ENCODE peak calls at places on chromosomes 7 and 10, in eight cellular contexts. E, L, Q, C, F, X, R and V are unnamed samples.

GRCh38 chr10:131710142-131710861 is 190.5 kb upstream of the PPP2R2D start:
- DNase-seq in X (no peak), F (no peak), R (no peak), L (no peak), E (no peak), C (no peak), Q (no peak), V (no peak)

GRCh38 chr10:12202230-12202629 is 6.2 kb downstream of the CDC123 start:
- DNase-seq in E (no peak), X (no peak), C (no peak), L (no peak), R (no peak), F (no peak), Q (no peak), V (no peak)

GRCh38 chr7:95543312-95543711 is 53.0 kb downstream of the PDK4 start:
- DNase-seq in F (no peak), E (no peak), L (no peak), X (no peak), Q (no peak), C (no peak), R (no peak), V (no peak)

GRCh38 chr7:127905491-127906330 is 125.5 kb downstream of the LRRC4 start:
- DNase-seq in L (no peak), R (no peak), F (no peak), E (no peak), X (peak), C (no peak), Q (no peak), V (no peak)

GRCh38 chr7:2281556-2281955 is 32.7 kb downstream of the SNX8 start:
- DNase-seq in Q (no peak), C (peak), R (no peak), F (no peak), E (no peak), X (peak), L (no peak), V (peak)

GRCh38 chr7:120273476-120273975 is 551 bp downstream of the KCND2 start:
- DNase-seq in L (no peak), Q (peak), X (peak), C (peak), E (peak), F (peak), R (no peak), V (peak)

GRCh38 chr7:14717711-14718304 is 184.7 kb downstream of the DGKB start:
- DNase-seq in L (no peak), E (no peak), R (no peak), X (peak), Q (no peak), C (no peak), F (no peak), V (no peak)

GRCh38 chr7:114141415-114141814 is 222.6 kb upstream of the PPP1R3A start:
- DNase-seq in R (no peak), Q (no peak), E (no peak), F (no peak), X (no peak), L (no peak), C (no peak), V (no peak)

GRCh38 chr10:98696516-98696915 is 249.8 kb upstream of the HPS1 start:
- DNase-seq in R (no peak), X (no peak), E (no peak), C (no peak), L (no peak), Q (no peak), F (no peak), V (no peak)

GRCh38 chr10:126956712-126957108 is 51.5 kb downstream of the DOCK1 start:
- DNase-seq in E (no peak), C (no peak), Q (no peak), R (no peak), L (no peak), F (no peak), X (no peak), V (no peak)

GRCh38 chr7:155984609-155985405 is 172.5 kb upstream of the SHH start:
- DNase-seq in R (no peak), C (no peak), E (no peak), L (no peak), F (peak), Q (no peak), X (no peak), V (no peak)

GRCh38 chr7:27187158-27187701 is 2.2 kb upstream of the HOXA11 start:
- DNase-seq in F (no peak), L (no peak), E (no peak), X (peak), C (no peak), Q (no peak), R (no peak), V (no peak)

GRCh38 chr10:101725296-101725695 is 30.3 kb upstream of the FBXW4 start:
- DNase-seq in L (no peak), R (no peak), X (no peak), Q (no peak), F (no peak), E (no peak), C (no peak), V (no peak)

GRCh38 chr7:42478717-42479116 is 241.7 kb upstream of the GLI3 start:
- DNase-seq in L (no peak), X (no peak), E (no peak), F (no peak), R (no peak), Q (no peak), C (peak), V (no peak)

GRCh38 chr10:78692071-78692470 is 376.7 kb upstream of the ZMIZ1 start:
- DNase-seq in E (no peak), L (no peak), Q (no peak), X (no peak), R (no peak), C (no peak), F (no peak), V (no peak)

GRCh38 chr10:3763852-3764625 is 21.0 kb downstream of the KLF6 start:
- DNase-seq in E (no peak), Q (no peak), C (no peak), F (no peak), X (no peak), R (no peak), L (no peak), V (no peak)

GRCh38 chr10:82558208-82558607 is 683.2 kb downstream of the NRG3 start:
- DNase-seq in E (no peak), L (no peak), R (no peak), Q (no peak), C (no peak), X (peak), F (no peak), V (no peak)

GRCh38 chr10:118729641-118730258 is 25.0 kb downstream of the CACUL1 start:
- DNase-seq in F (no peak), R (no peak), Q (no peak), E (peak), C (peak), X (peak), L (no peak), V (no peak)

GRCh38 chr10:13831711-13832110 is 244.9 kb downstream of the PRPF18 start:
- DNase-seq in X (peak), C (no peak), E (peak), R (no peak), Q (no peak), L (no peak), F (no peak), V (no peak)

DNA sequence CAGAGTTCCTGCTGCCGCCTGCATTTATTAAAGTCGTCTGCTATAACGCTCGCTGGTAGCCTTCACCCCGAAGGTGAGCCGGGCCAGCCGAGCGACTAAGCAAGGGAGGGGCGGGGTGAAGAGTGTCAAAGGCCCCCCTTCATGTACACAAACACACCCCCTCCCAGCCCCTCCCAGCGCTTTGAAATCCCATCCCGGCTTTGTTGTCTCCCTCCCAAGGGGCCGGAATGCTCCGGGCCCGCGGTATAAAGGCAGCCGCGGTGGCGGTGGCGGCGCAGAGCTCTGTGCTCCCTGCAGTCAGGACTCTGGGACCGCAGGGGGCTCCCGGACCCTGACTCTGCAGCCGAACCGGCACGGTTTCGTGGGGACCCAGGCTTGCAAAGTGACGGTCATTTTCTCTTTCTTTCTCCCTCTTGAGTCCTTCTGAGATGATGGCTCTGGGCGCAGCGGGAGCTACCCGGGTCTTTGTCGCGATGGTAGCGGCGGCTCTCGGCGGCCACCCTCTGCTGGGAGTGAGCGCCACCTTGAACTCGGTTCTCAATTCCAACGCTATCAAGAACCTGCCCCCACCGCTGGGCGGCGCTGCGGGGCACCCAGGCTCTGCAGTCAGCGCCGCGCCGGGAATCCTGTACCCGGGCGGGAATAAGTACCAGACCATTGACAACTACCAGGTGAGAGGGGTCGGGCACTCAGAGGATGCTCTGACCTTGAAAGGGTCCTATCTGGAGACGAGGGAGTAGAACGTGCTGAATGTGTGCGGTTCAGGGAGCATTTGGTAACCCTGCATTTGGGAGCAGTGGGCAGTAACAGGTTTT is at the start of gene DKK1:
- DNase-seq in L (peak), R (peak), C (peak), X (peak), E (no peak), Q (peak), F (peak), V (no peak)
- TF ChIP-seq POLR2A in L (peak), R (no peak), C (no peak), X (peak), E (no peak), Q (no peak), F (no peak), V (no peak)

DNA sequence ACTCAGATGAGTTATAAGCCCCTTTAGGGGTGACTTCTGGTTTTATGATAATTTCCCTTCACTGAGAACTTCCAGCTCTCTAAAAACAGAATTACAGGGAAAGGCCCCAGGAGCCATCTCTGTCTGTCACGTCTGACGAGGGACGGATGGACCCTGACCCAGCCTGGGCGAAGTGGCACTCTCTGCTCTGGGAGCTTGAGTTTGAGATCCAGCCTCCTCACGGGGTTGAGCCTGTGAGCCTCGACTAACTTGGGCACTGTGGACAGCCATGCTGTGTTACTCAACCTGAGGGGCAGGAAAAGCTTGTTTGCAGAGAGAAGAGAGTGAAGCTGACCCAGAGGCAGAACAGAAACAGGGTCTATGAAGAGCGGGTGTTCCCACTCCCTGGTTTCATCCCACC is 54.6 kb upstream of the MNX1 start:
- DNase-seq in C (no peak), F (no peak), L (no peak), R (no peak), X (no peak), Q (no peak), E (no peak), V (no peak)
- TF ChIP-seq POLR2A in C (no peak), F (no peak), L (no peak), R (no peak), X (no peak), Q (no peak), E (no peak), V (no peak)

DNA sequence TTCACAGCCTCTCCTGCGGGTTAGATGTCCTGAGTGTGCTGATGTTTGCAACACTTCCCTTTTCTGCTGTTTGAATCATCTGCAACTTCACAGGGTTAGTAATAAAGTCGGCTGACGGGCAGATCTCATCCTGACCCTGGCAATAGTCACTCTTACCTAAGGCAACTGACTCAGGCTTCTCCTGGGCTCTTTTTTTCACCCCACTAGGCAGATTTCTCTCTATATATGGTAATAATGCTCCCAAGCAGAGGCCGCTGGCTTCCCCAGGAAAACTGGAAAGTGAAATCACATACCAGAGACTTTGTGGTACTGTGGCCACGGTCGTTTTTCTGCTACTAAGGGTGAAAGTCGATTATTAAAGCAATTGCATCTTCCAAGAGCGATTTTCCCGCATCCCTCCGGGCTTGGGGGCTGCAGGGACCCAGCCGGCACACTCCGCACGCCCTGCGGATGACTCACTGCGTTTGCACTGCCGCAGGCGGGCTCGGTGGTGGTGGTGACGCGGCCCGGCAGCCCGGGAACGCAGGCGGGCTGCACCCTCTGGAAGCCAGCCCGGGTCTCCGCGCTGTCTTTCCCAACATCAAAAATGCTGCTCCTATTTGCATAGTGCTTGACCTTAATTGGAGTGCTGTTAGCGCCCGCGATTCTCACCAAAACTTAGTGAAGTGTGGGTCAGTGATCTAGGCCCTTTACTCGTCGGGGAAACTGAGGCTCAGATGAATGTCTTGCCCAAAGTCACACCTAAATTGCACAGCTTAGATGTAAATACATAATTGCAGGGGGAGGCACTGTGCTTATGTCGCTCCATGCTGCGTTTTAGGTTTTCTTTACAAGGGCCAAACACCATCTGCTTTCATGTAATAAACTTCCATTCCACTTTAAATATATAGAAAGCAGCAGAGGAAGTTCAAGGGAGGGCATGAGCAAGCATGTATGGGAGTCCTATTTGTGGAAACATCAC is 47.6 kb upstream of the ITGB1 start:
- DNase-seq in E (no peak), F (peak), X (peak), L (peak), C (peak), Q (peak), R (peak), V (peak)
- TF ChIP-seq POLR2A in E (no peak), F (peak), X (peak), L (peak), C (peak), Q (peak), R (peak), V (no peak)

GRCh38 chr7:143286522-143286890 is 1.6 kb upstream of the CASP2 start:
- DNase-seq in C (no peak), Q (no peak), L (no peak), R (no peak), F (no peak), E (no peak), X (no peak), V (no peak)

GRCh38 chr7:143288836-143289235 is 685 bp downstream of the CASP2 start:
- DNase-seq in E (no peak), F (no peak), R (no peak), Q (no peak), L (no peak), X (peak), C (no peak), V (no peak)

GRCh38 chr7:143287321-143287934 is 723 bp upstream of the CASP2 start:
- DNase-seq in R (no peak), X (no peak), L (no peak), F (no peak), Q (no peak), C (no peak), E (no peak), V (peak)

GRCh38 chr7:143289421-143289820 is 1.3 kb downstream of the CASP2 start:
- DNase-seq in X (no peak), E (no peak), C (no peak), F (no peak), R (no peak), L (no peak), Q (no peak), V (no peak)

DNA sequence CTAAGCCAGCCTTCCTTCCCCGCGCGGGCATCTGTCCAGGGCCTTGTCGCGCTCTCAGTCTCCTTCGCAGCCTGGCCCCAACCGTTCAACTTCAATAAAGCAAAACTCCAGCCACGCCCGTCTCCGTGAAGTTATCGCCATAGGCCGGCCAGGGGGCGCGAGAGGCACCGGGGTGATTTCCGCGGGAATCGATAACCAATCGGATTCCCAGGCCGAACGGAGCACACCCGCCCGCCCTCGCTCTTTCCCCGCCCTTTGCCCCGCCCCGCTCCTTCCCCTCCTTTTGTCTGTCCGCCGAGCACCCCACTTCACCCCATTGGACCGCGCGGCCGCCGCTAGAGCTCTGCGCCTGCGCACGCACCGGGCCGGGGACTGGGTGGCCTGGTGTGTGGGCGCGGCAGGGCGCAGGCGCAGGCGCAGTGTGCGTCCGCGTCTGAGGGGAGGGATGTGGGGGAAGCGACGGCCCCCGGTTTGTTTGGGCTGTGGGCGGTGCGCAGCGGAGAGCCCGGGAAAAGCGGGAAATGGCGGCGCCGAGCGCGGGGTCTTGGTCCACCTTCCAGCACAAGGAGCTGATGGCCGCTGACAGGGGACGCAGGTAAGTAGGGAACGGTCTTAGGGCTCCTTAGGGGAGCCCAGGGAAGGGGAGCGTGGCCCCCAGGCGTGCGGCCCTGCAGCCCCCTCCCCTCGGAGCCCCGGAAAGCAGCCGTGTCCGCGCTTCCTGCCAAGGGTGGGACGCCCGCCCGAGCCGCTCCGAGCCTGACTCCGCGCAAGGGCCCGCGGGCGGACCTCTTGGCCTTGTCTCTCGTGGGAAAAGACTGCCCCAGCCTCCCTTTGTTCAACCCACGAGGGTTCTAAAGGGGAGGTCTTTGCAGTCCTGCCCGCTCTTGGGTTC is at the start of gene CASP2:
- DNase-seq in F (peak), X (peak), Q (peak), R (peak), L (peak), E (peak), C (peak), V (peak)
- TF ChIP-seq POLR2A in F (peak), X (peak), Q (peak), R (peak), L (peak), E (peak), C (peak), V (peak)

GRCh38 chr7:143263266-143264195 is at the start of gene GSTK1:
- DNase-seq in F (peak), Q (peak), C (peak), X (peak), L (peak), R (peak), E (peak), V (peak)
- TF ChIP-seq POLR2A in F (peak), Q (peak), C (peak), X (peak), L (peak), R (peak), E (peak), V (no peak)

GRCh38 chr7:1045038-1045726 is 836 bp downstream of the GPR146 start:
- DNase-seq in R (no peak), E (no peak), C (no peak), F (no peak), L (no peak), X (no peak), Q (no peak), V (no peak)
- TF ChIP-seq POLR2A in R (no peak), E (no peak), C (no peak), F (no peak), L (no peak), X (no peak), Q (no peak), V (no peak)

DNA sequence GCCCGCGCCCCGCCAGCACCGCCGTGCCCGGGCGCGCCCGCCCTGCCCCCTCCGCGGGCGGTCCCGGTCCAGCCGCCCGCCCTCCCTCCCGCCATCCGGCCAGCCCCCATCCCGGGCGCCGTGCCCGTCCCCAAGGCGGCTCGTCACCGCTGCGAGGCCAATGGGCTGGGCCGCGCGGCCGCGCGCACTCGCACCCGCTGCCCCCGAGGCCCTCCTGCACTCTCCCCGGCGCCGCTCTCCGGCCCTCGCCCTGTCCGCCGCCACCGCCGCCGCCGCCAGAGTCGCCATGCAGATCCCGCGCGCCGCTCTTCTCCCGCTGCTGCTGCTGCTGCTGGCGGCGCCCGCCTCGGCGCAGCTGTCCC is at the start of gene HTRA1:
- DNase-seq in L (peak), R (peak), F (peak), E (no peak), Q (peak), X (peak), C (peak), V (peak)
- TF ChIP-seq POLR2A in L (no peak), R (no peak), F (peak), E (no peak), Q (peak), X (peak), C (no peak), V (no peak)